ENCODE peak calls at places on chromosome 18, in nine cellular contexts. One of them, this sample, is unnamed. For H3K27me3 and H3K36me3, the result is how much of the 10 kb centered on the place peaks cover.

GRCh38 chr18:6755107-6755506 is 25.6 kb downstream of the ARHGAP28 start:
- DNase-seq in CD4-positive, alpha-beta memory T cell: no peak
- DNase-seq in bronchial epithelial cell: no peak
- DNase-seq in naive thymus-derived CD4-positive, alpha-beta T cell: no peak
- DNase-seq in CD8-positive, alpha-beta T cell: no peak
- DNase-seq in CD8-positive, alpha-beta memory T cell: no peak
- DNase-seq in GM23338: no peak
- DNase-seq in endothelial cell of umbilical vein: peak
- DNase-seq in GM23248: no peak
- DNase-seq in this sample: no peak

GRCh38 chr18:79962311-79962710 is 2.1 kb upstream of the HSBP1L1 start:
- DNase-seq in endothelial cell of umbilical vein: no peak
- DNase-seq in GM23248: peak
- DNase-seq in GM23338: no peak
- DNase-seq in CD8-positive, alpha-beta memory T cell: no peak
- DNase-seq in CD4-positive, alpha-beta memory T cell: no peak
- DNase-seq in naive thymus-derived CD4-positive, alpha-beta T cell: no peak
- DNase-seq in CD8-positive, alpha-beta T cell: no peak
- DNase-seq in bronchial epithelial cell: peak
- DNase-seq in this sample: no peak

GRCh38 chr18:35477497-35477896 is 20.3 kb downstream of the INO80C start:
- DNase-seq in CD8-positive, alpha-beta T cell: no peak
- DNase-seq in endothelial cell of umbilical vein: no peak
- DNase-seq in CD8-positive, alpha-beta memory T cell: no peak
- DNase-seq in GM23248: no peak
- DNase-seq in GM23338: no peak
- DNase-seq in bronchial epithelial cell: no peak
- DNase-seq in CD4-positive, alpha-beta memory T cell: no peak
- DNase-seq in naive thymus-derived CD4-positive, alpha-beta T cell: no peak
- DNase-seq in this sample: no peak

GRCh38 chr18:79405781-79406575 is 10.2 kb downstream of the NFATC1 start:
- DNase-seq in GM23248: no peak
- DNase-seq in CD4-positive, alpha-beta memory T cell: peak
- DNase-seq in endothelial cell of umbilical vein: peak
- DNase-seq in CD8-positive, alpha-beta memory T cell: peak
- DNase-seq in GM23338: no peak
- DNase-seq in naive thymus-derived CD4-positive, alpha-beta T cell: peak
- DNase-seq in CD8-positive, alpha-beta T cell: peak
- DNase-seq in bronchial epithelial cell: no peak
- DNase-seq in this sample: no peak

GRCh38 chr18:40935423-40935822 is 1019.6 kb upstream of the PIK3C3 start:
- DNase-seq in naive thymus-derived CD4-positive, alpha-beta T cell: no peak
- DNase-seq in endothelial cell of umbilical vein: peak
- DNase-seq in bronchial epithelial cell: peak
- DNase-seq in GM23248: peak
- DNase-seq in GM23338: peak
- DNase-seq in CD8-positive, alpha-beta T cell: no peak
- DNase-seq in CD4-positive, alpha-beta memory T cell: no peak
- DNase-seq in CD8-positive, alpha-beta memory T cell: no peak
- DNase-seq in this sample: peak

GRCh38 chr18:45628979-45629958 is 14.0 kb downstream of the SLC14A2 start:
- DNase-seq in CD8-positive, alpha-beta T cell: no peak
- DNase-seq in CD4-positive, alpha-beta memory T cell: no peak
- DNase-seq in CD8-positive, alpha-beta memory T cell: no peak
- DNase-seq in GM23338: no peak
- DNase-seq in naive thymus-derived CD4-positive, alpha-beta T cell: no peak
- DNase-seq in bronchial epithelial cell: peak
- DNase-seq in GM23248: peak
- DNase-seq in endothelial cell of umbilical vein: no peak
- DNase-seq in this sample: no peak

GRCh38 chr18:36212978-36213303 is 25.6 kb downstream of the MOCOS start:
- DNase-seq in endothelial cell of umbilical vein: no peak
- DNase-seq in bronchial epithelial cell: no peak
- DNase-seq in CD4-positive, alpha-beta memory T cell: no peak
- DNase-seq in CD8-positive, alpha-beta T cell: no peak
- DNase-seq in GM23338: no peak
- DNase-seq in CD8-positive, alpha-beta memory T cell: no peak
- DNase-seq in GM23248: no peak
- DNase-seq in naive thymus-derived CD4-positive, alpha-beta T cell: no peak
- DNase-seq in this sample: no peak

GRCh38 chr18:32576296-32576916 is 105.7 kb upstream of the GAREM1 start:
- DNase-seq in CD8-positive, alpha-beta T cell: no peak
- DNase-seq in CD4-positive, alpha-beta memory T cell: no peak
- DNase-seq in endothelial cell of umbilical vein: peak
- DNase-seq in GM23248: peak
- DNase-seq in bronchial epithelial cell: peak
- DNase-seq in CD8-positive, alpha-beta memory T cell: no peak
- DNase-seq in GM23338: peak
- DNase-seq in naive thymus-derived CD4-positive, alpha-beta T cell: no peak
- DNase-seq in this sample: peak

GRCh38 chr18:3952031-3952430 is 502.1 kb downstream of the TGIF1 start:
- DNase-seq in GM23248: no peak
- DNase-seq in CD4-positive, alpha-beta memory T cell: no peak
- DNase-seq in endothelial cell of umbilical vein: no peak
- DNase-seq in GM23338: no peak
- DNase-seq in naive thymus-derived CD4-positive, alpha-beta T cell: no peak
- DNase-seq in CD8-positive, alpha-beta memory T cell: no peak
- DNase-seq in CD8-positive, alpha-beta T cell: no peak
- DNase-seq in bronchial epithelial cell: no peak
- DNase-seq in this sample: no peak

GRCh38 chr18:42306208-42306980 is 351.4 kb downstream of the PIK3C3 start:
- DNase-seq in CD8-positive, alpha-beta T cell: no peak
- DNase-seq in CD4-positive, alpha-beta memory T cell: no peak
- DNase-seq in endothelial cell of umbilical vein: no peak
- DNase-seq in GM23338: no peak
- DNase-seq in bronchial epithelial cell: peak
- DNase-seq in naive thymus-derived CD4-positive, alpha-beta T cell: no peak
- DNase-seq in GM23248: peak
- DNase-seq in CD8-positive, alpha-beta memory T cell: no peak
- DNase-seq in this sample: no peak

GRCh38 chr18:41940506-41941215 is 14.4 kb upstream of the PIK3C3 start:
- DNase-seq in bronchial epithelial cell: peak
- DNase-seq in endothelial cell of umbilical vein: no peak
- DNase-seq in CD4-positive, alpha-beta memory T cell: no peak
- DNase-seq in CD8-positive, alpha-beta memory T cell: no peak
- DNase-seq in naive thymus-derived CD4-positive, alpha-beta T cell: no peak
- DNase-seq in GM23338: peak
- DNase-seq in GM23248: peak
- DNase-seq in CD8-positive, alpha-beta T cell: no peak
- DNase-seq in this sample: no peak

GRCh38 chr18:25350561-25351201 is 1.3 kb downstream of the ZNF521 start:
- DNase-seq in GM23248: peak
- DNase-seq in CD8-positive, alpha-beta memory T cell: no peak
- DNase-seq in bronchial epithelial cell: no peak
- DNase-seq in endothelial cell of umbilical vein: peak
- DNase-seq in GM23338: peak
- DNase-seq in naive thymus-derived CD4-positive, alpha-beta T cell: peak
- DNase-seq in CD4-positive, alpha-beta memory T cell: no peak
- DNase-seq in CD8-positive, alpha-beta T cell: no peak
- DNase-seq in this sample: peak

GRCh38 chr18:22847392-22847791 is 85.7 kb upstream of the RBBP8 start:
- DNase-seq in naive thymus-derived CD4-positive, alpha-beta T cell: no peak
- DNase-seq in CD4-positive, alpha-beta memory T cell: no peak
- DNase-seq in endothelial cell of umbilical vein: no peak
- DNase-seq in bronchial epithelial cell: no peak
- DNase-seq in GM23338: peak
- DNase-seq in CD8-positive, alpha-beta T cell: no peak
- DNase-seq in CD8-positive, alpha-beta memory T cell: no peak
- DNase-seq in GM23248: peak
- DNase-seq in this sample: no peak

GRCh38 chr18:5772271-5772670 is 123.1 kb downstream of the TMEM200C start:
- DNase-seq in GM23338: peak
- DNase-seq in bronchial epithelial cell: no peak
- DNase-seq in CD8-positive, alpha-beta memory T cell: no peak
- DNase-seq in CD8-positive, alpha-beta T cell: no peak
- DNase-seq in naive thymus-derived CD4-positive, alpha-beta T cell: no peak
- DNase-seq in endothelial cell of umbilical vein: no peak
- DNase-seq in CD4-positive, alpha-beta memory T cell: no peak
- DNase-seq in GM23248: no peak
- DNase-seq in this sample: no peak

GRCh38 chr18:7548226-7548625 is 18.9 kb upstream of the PTPRM start:
- DNase-seq in CD8-positive, alpha-beta T cell: no peak
- DNase-seq in naive thymus-derived CD4-positive, alpha-beta T cell: no peak
- DNase-seq in endothelial cell of umbilical vein: no peak
- DNase-seq in GM23248: no peak
- DNase-seq in bronchial epithelial cell: no peak
- DNase-seq in CD8-positive, alpha-beta memory T cell: no peak
- DNase-seq in CD4-positive, alpha-beta memory T cell: no peak
- DNase-seq in GM23338: no peak
- DNase-seq in this sample: no peak

GRCh38 chr18:74373428-74373827 is 57.8 kb downstream of the C18orf63 start:
- DNase-seq in CD4-positive, alpha-beta memory T cell: peak
- DNase-seq in naive thymus-derived CD4-positive, alpha-beta T cell: no peak
- DNase-seq in CD8-positive, alpha-beta T cell: peak
- DNase-seq in GM23248: no peak
- DNase-seq in endothelial cell of umbilical vein: no peak
- DNase-seq in GM23338: no peak
- DNase-seq in bronchial epithelial cell: no peak
- DNase-seq in CD8-positive, alpha-beta memory T cell: peak
- DNase-seq in this sample: no peak

GRCh38 chr18:46411862-46412690 is 244.9 kb downstream of the LOXHD1 start:
- DNase-seq in GM23248: no peak
- DNase-seq in endothelial cell of umbilical vein: no peak
- DNase-seq in CD4-positive, alpha-beta memory T cell: no peak
- DNase-seq in bronchial epithelial cell: peak
- DNase-seq in CD8-positive, alpha-beta T cell: no peak
- DNase-seq in naive thymus-derived CD4-positive, alpha-beta T cell: no peak
- DNase-seq in CD8-positive, alpha-beta memory T cell: no peak
- DNase-seq in GM23338: peak
- DNase-seq in this sample: no peak

GRCh38 chr18:25805323-25805722 is 285.1 kb downstream of the SS18 start:
- DNase-seq in GM23248: peak
- DNase-seq in CD8-positive, alpha-beta memory T cell: no peak
- DNase-seq in CD4-positive, alpha-beta memory T cell: no peak
- DNase-seq in bronchial epithelial cell: no peak
- DNase-seq in CD8-positive, alpha-beta T cell: no peak
- DNase-seq in endothelial cell of umbilical vein: no peak
- DNase-seq in GM23338: no peak
- DNase-seq in naive thymus-derived CD4-positive, alpha-beta T cell: no peak
- DNase-seq in this sample: no peak

GRCh38 chr18:59140287-59140885 is 702 bp downstream of the SEC11C start:
- DNase-seq in GM23338: peak
- DNase-seq in GM23248: peak
- DNase-seq in bronchial epithelial cell: peak
- DNase-seq in CD8-positive, alpha-beta memory T cell: no peak
- DNase-seq in CD4-positive, alpha-beta memory T cell: no peak
- DNase-seq in CD8-positive, alpha-beta T cell: peak
- DNase-seq in endothelial cell of umbilical vein: peak
- DNase-seq in naive thymus-derived CD4-positive, alpha-beta T cell: no peak
- DNase-seq in this sample: peak

GRCh38 chr18:59143441-59143840 is 3.8 kb downstream of the SEC11C start:
- DNase-seq in bronchial epithelial cell: no peak
- DNase-seq in CD8-positive, alpha-beta T cell: no peak
- DNase-seq in GM23338: no peak
- DNase-seq in endothelial cell of umbilical vein: no peak
- DNase-seq in GM23248: peak
- DNase-seq in CD4-positive, alpha-beta memory T cell: no peak
- DNase-seq in CD8-positive, alpha-beta memory T cell: no peak
- DNase-seq in naive thymus-derived CD4-positive, alpha-beta T cell: no peak
- DNase-seq in this sample: no peak

GRCh38 chr18:59141294-59142068 is 1.8 kb downstream of the SEC11C start:
- DNase-seq in CD4-positive, alpha-beta memory T cell: no peak
- DNase-seq in GM23338: no peak
- DNase-seq in bronchial epithelial cell: no peak
- DNase-seq in GM23248: no peak
- DNase-seq in CD8-positive, alpha-beta T cell: no peak
- DNase-seq in naive thymus-derived CD4-positive, alpha-beta T cell: no peak
- DNase-seq in CD8-positive, alpha-beta memory T cell: no peak
- DNase-seq in endothelial cell of umbilical vein: no peak
- DNase-seq in this sample: no peak

GRCh38 chr18:59144483-59144882 is 4.8 kb downstream of the SEC11C start:
- DNase-seq in GM23248: no peak
- DNase-seq in endothelial cell of umbilical vein: no peak
- DNase-seq in naive thymus-derived CD4-positive, alpha-beta T cell: no peak
- DNase-seq in GM23338: no peak
- DNase-seq in bronchial epithelial cell: no peak
- DNase-seq in CD4-positive, alpha-beta memory T cell: no peak
- DNase-seq in CD8-positive, alpha-beta memory T cell: no peak
- DNase-seq in CD8-positive, alpha-beta T cell: no peak
- DNase-seq in this sample: no peak

GRCh38 chr18:59142274-59142673 is 2.6 kb downstream of the SEC11C start:
- DNase-seq in CD8-positive, alpha-beta memory T cell: no peak
- DNase-seq in CD8-positive, alpha-beta T cell: no peak
- DNase-seq in GM23248: no peak
- DNase-seq in naive thymus-derived CD4-positive, alpha-beta T cell: no peak
- DNase-seq in CD4-positive, alpha-beta memory T cell: peak
- DNase-seq in GM23338: no peak
- DNase-seq in bronchial epithelial cell: no peak
- DNase-seq in endothelial cell of umbilical vein: no peak
- DNase-seq in this sample: no peak
- H3K4me3 ChIP-seq in CD8-positive, alpha-beta memory T cell: no peak
- H3K4me3 ChIP-seq in CD8-positive, alpha-beta T cell: no peak
- H3K4me3 ChIP-seq in GM23248: no peak
- H3K4me3 ChIP-seq in naive thymus-derived CD4-positive, alpha-beta T cell: no peak
- H3K4me3 ChIP-seq in CD4-positive, alpha-beta memory T cell: no peak
- H3K4me3 ChIP-seq in GM23338: no peak
- H3K4me3 ChIP-seq in bronchial epithelial cell: no peak
- H3K4me3 ChIP-seq in endothelial cell of umbilical vein: no peak
- H3K4me3 ChIP-seq in this sample: no peak

GRCh38 chr18:31042391-31043181 is at the start of gene DSC3:
- DNase-seq in GM23248: no peak
- DNase-seq in CD8-positive, alpha-beta memory T cell: no peak
- DNase-seq in bronchial epithelial cell: peak
- DNase-seq in endothelial cell of umbilical vein: no peak
- DNase-seq in GM23338: peak
- DNase-seq in naive thymus-derived CD4-positive, alpha-beta T cell: no peak
- DNase-seq in CD8-positive, alpha-beta T cell: no peak
- DNase-seq in CD4-positive, alpha-beta memory T cell: no peak
- DNase-seq in this sample: peak
- H3K27me3 ChIP-seq in GM23248: under half
- H3K27me3 ChIP-seq in CD8-positive, alpha-beta memory T cell: under half
- H3K27me3 ChIP-seq in bronchial epithelial cell: under half
- H3K27me3 ChIP-seq in endothelial cell of umbilical vein: under half
- H3K27me3 ChIP-seq in GM23338: half or more
- H3K27me3 ChIP-seq in naive thymus-derived CD4-positive, alpha-beta T cell: under half
- H3K27me3 ChIP-seq in CD8-positive, alpha-beta T cell: under half
- H3K27me3 ChIP-seq in CD4-positive, alpha-beta memory T cell: under half
- H3K27me3 ChIP-seq in this sample: half or more

DNA sequence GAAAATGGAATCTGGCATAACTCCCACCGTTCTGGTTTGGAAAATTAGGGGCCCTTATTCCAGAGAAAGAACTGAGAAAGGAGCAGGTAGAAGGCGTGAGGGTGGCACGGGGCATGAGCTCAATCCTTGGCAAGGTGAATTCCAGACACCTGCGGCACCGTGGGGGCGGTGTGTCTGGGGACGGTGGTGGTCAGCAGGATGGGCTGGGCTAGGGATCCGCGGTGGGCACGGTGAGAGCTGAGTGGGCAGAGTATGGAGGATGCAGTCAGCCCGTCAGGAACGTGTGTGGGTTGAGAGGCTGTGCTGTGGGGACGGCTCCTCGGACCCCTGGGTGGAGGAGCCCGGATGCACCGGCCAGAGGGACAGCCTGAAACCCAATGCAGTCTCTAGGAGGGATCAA is 61.1 kb downstream of the GNAL start:
- DNase-seq in endothelial cell of umbilical vein: no peak
- DNase-seq in GM23248: no peak
- DNase-seq in GM23338: no peak
- DNase-seq in CD8-positive, alpha-beta memory T cell: no peak
- DNase-seq in CD4-positive, alpha-beta memory T cell: no peak
- DNase-seq in CD8-positive, alpha-beta T cell: no peak
- DNase-seq in bronchial epithelial cell: no peak
- DNase-seq in naive thymus-derived CD4-positive, alpha-beta T cell: no peak
- DNase-seq in this sample: no peak
- H3K36me3 ChIP-seq in endothelial cell of umbilical vein: under half
- H3K36me3 ChIP-seq in GM23248: under half
- H3K36me3 ChIP-seq in GM23338: under half
- H3K36me3 ChIP-seq in CD8-positive, alpha-beta memory T cell: under half
- H3K36me3 ChIP-seq in CD4-positive, alpha-beta memory T cell: under half
- H3K36me3 ChIP-seq in CD8-positive, alpha-beta T cell: under half
- H3K36me3 ChIP-seq in bronchial epithelial cell: under half
- H3K36me3 ChIP-seq in naive thymus-derived CD4-positive, alpha-beta T cell: under half
- H3K36me3 ChIP-seq in this sample: under half

GRCh38 chr18:13219576-13219975 is 1.0 kb downstream of the LDLRAD4 start:
- DNase-seq in GM23248: no peak
- DNase-seq in naive thymus-derived CD4-positive, alpha-beta T cell: no peak
- DNase-seq in bronchial epithelial cell: no peak
- DNase-seq in CD8-positive, alpha-beta memory T cell: no peak
- DNase-seq in CD4-positive, alpha-beta memory T cell: no peak
- DNase-seq in endothelial cell of umbilical vein: no peak
- DNase-seq in GM23338: no peak
- DNase-seq in CD8-positive, alpha-beta T cell: no peak
- DNase-seq in this sample: no peak
- H3K4me3 ChIP-seq in GM23248: no peak
- H3K4me3 ChIP-seq in naive thymus-derived CD4-positive, alpha-beta T cell: peak
- H3K4me3 ChIP-seq in bronchial epithelial cell: no peak
- H3K4me3 ChIP-seq in CD8-positive, alpha-beta memory T cell: no peak
- H3K4me3 ChIP-seq in CD4-positive, alpha-beta memory T cell: no peak
- H3K4me3 ChIP-seq in endothelial cell of umbilical vein: no peak
- H3K4me3 ChIP-seq in GM23338: peak
- H3K4me3 ChIP-seq in CD8-positive, alpha-beta T cell: peak
- H3K4me3 ChIP-seq in this sample: no peak